ENCODE peak calls at places on chromosomes 6 and 20, in five cellular contexts. A is adrenal gland, O is A549, U is prostate gland, G is pancreas. C is an unnamed sample.
A peak's percentile ranks its signal among the peaks of the same experiment; 100 is the strongest.

GRCh38 chr20:6122111-6122872 is 538 bp downstream of the FERMT1 start:
- DNase-seq in A (no peak), O (peak; percentile 45), U (peak; percentile 68), G (no peak), C (no peak)

GRCh38 chr6:144094731-144095133 is 641 bp downstream of the SF3B5 start:
- DNase-seq in A (no peak), O (no peak), U (no peak), G (no peak), C (no peak)

GRCh38 chr20:9467995-9468394 is 46.4 kb upstream of the LAMP5 start:
- DNase-seq in A (no peak), O (peak; percentile 17), U (no peak), G (no peak), C (no peak)

GRCh38 chr6:33116417-33116816 is 40.6 kb downstream of the HLA-DPB1 start:
- DNase-seq in A (no peak), O (no peak), U (no peak), G (no peak), C (no peak)

GRCh38 chr20:17023811-17024210 is 203.0 kb upstream of the PCSK2 start:
- DNase-seq in A (no peak), O (no peak), U (no peak), G (no peak), C (peak; percentile 42)

GRCh38 chr20:3563113-3563512 is 92.3 kb downstream of the ATRN start:
- DNase-seq in A (no peak), O (no peak), U (no peak), G (no peak), C (no peak)

GRCh38 chr20:38825901-38826625 is 20.6 kb downstream of the PPP1R16B start:
- DNase-seq in A (no peak), O (peak; percentile 61), U (no peak), G (no peak), C (no peak)

GRCh38 chr20:17895641-17896246 is 72.8 kb downstream of the SNX5 start:
- DNase-seq in A (peak; percentile 70), O (no peak), U (no peak), G (no peak), C (peak; percentile 55)

GRCh38 chr6:90082847-90083246 is 188.6 kb downstream of the GJA10 start:
- DNase-seq in A (no peak), O (no peak), U (no peak), G (no peak), C (no peak)

GRCh38 chr6:35427851-35428321 is 24.3 kb upstream of the FANCE start:
- DNase-seq in A (no peak), O (no peak), U (no peak), G (no peak), C (no peak)

GRCh38 chr6:56430629-56431600 is 183.5 kb upstream of the COL21A1 start:
- DNase-seq in A (no peak), O (no peak), U (no peak), G (no peak), C (no peak)

GRCh38 chr6:5809471-5809870 is 197.3 kb downstream of the NRN1 start:
- DNase-seq in A (no peak), O (no peak), U (no peak), G (no peak), C (no peak)

GRCh38 chr20:51767867-51768758 is at the start of gene ATP9A:
- DNase-seq in A (peak; percentile 38), O (no peak), U (peak; percentile 30), G (peak; percentile 82), C (peak; percentile 32)

GRCh38 chr6:103769431-103769830 is 1090.3 kb downstream of the HACE1 start:
- DNase-seq in A (no peak), O (no peak), U (no peak), G (no peak), C (no peak)

GRCh38 chr6:164753517-164753916 is 555.9 kb downstream of the C6orf118 start:
- DNase-seq in A (no peak), O (no peak), U (no peak), G (no peak), C (no peak)

GRCh38 chr20:53621482-53622246 is 28.0 kb upstream of the ZNF217 start:
- DNase-seq in A (peak; percentile 70), O (peak; percentile 96), U (peak; percentile 40), G (peak; percentile 63), C (peak; percentile 38)

GRCh38 chr6:87029711-87030314 is 65.1 kb downstream of the CGA start:
- DNase-seq in A (peak; percentile 7), O (peak; percentile 56), U (no peak), G (no peak), C (no peak)

GRCh38 chr20:47102629-47103028 is 208.0 kb downstream of the EYA2 start:
- DNase-seq in A (no peak), O (no peak), U (no peak), G (no peak), C (no peak)

GRCh38 chr20:44314870-44315269 is 3.9 kb upstream of the FITM2 start:
- DNase-seq in A (no peak), O (no peak), U (no peak), G (no peak), C (no peak)

GRCh38 chr6:44390158-44390683 is 2.7 kb downstream of the CDC5L start:
- DNase-seq in A (no peak), O (no peak), U (no peak), G (no peak), C (no peak)

GRCh38 chr6:10256113-10256690 is 158.7 kb downstream of the TFAP2A start:
- DNase-seq in A (no peak), O (no peak), U (no peak), G (no peak), C (no peak)

GRCh38 chr6:23305325-23305943 is 736.1 kb downstream of the HDGFL1 start:
- DNase-seq in A (no peak), O (no peak), U (no peak), G (no peak), C (no peak)

GRCh38 chr6:138499303-138499991 is at the start of gene NHSL1:
- DNase-seq in A (no peak), O (no peak), U (no peak), G (no peak), C (no peak)

GRCh38 chr6:125659887-125660286 is 89.5 kb upstream of the HEY2 start:
- DNase-seq in A (no peak), O (no peak), U (no peak), G (no peak), C (no peak)

GRCh38 chr6:11632795-11633511 is 95.4 kb downstream of the TMEM170B start:
- DNase-seq in A (no peak), O (peak; percentile 48), U (no peak), G (no peak), C (no peak)

DNA sequence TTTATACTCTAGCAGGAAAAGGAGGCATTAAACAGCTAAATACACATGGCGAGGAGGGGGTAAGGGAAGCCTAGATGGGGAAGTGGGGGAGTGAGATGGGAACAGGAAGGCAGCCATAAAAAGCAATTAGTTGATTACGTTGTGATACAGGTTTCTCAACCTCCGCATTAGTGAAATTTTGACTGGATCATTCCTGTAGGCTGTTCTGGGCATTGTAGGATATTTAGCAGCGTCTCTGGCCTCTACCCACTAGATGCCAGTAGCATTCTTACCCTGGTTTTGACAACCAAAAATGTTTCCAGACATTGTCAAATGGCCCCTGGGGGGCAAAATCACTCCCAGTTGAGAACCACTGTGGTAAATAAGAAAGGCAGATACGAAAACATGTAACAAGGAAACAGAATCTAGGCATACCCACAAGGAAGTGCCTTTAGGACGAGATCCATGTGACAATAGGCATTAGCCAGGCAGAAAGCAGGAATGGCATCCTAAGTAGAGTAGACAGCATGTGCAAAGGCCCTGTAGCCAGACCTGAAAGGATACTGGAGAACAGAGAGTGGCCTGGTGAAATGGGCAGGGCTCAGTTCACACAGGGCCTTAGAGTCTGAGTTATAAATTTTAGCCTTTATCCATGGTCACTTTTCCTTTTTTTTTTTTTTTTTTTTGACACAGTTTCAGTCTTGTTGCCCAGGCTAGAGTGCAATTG is 25.8 kb upstream of the PTPN1 start:
- DNase-seq in A (no peak), O (no peak), U (no peak), G (no peak), C (no peak)
- TF ChIP-seq CTCF in A (no peak), O (no peak), U (no peak), G (no peak), C (no peak)

DNA sequence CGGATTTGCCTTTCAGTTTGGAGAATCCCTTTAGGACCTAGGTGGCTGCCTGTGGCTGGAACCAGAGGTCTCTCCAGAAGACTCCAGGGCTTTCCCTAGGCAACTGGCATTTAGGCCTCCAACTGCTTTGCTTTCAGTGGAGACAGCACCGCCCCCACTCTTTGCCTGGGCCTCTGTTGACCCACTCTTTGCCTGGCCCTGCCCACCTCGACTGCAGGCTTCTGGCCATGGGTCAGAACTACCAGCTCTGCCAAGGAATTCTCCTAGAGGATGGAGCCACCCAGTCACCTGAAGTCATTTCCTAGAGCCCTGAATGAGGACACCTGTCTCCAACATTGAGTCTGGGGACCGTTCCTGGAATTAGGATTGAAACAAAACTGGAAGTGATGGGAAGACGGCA is 439.0 kb upstream of the CDH4 start:
- DNase-seq in A (no peak), O (no peak), U (no peak), G (no peak), C (no peak)
- H3K9me3 ChIP-seq in A (no peaks in the 10 kb centered on the region), O (no peaks in the 10 kb centered on the region), U (no peaks in the 10 kb centered on the region), G (no peaks in the 10 kb centered on the region), C (peaks cover 7% of the 10 kb centered on the region)

DNA sequence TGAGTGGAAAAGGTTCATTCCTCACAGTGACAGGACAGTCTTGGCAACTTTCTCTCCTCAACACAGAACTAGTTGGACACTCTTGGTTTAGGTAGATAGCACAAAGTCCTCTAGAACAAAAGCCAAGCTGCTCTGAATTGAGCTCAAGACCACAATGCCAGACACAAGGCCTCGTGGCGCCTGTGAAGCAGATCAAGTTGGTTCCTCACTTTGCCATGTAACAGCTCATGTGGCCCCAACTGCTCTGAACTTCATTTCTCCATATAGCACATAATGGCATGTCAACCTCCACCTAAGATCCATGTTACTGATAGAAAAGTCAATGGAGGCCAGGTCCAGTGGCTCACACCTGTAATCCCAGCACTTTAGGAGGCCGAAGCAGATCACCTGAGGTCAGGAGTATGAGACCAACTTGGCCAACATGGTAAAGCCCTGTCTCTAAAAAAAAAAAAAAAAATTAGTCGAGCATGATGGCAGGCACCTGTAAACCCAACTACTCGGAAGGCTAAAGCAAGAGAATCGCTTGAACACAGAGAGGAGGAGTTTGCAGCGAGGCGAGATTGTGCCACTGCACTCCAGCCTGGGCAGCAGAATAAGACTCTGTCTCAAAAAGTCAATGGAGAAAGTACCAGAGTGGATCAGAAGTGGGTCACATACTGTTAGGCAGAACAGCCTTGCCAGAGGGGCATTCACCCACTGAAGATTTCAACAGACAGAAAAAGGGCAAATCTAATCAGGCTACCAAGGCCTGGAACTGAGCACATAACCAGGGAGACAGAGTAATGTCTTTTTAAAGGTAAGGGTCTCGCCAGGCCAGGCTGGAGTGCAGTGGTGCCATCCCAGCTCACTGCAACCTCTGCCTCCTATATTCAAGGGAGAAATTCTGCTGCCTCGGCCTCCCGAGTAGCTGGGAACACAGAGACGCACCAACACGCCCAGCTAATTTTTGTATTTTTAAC is 21.2 kb downstream of the ROMO1 start:
- DNase-seq in A (no peak), O (no peak), U (no peak), G (no peak), C (no peak)
- H3K4me3 ChIP-seq in A (no peak overlapping the region), O (no peak overlapping the region), U (no peak overlapping the region), G (no peak overlapping the region), C (no peak overlapping the region)

DNA sequence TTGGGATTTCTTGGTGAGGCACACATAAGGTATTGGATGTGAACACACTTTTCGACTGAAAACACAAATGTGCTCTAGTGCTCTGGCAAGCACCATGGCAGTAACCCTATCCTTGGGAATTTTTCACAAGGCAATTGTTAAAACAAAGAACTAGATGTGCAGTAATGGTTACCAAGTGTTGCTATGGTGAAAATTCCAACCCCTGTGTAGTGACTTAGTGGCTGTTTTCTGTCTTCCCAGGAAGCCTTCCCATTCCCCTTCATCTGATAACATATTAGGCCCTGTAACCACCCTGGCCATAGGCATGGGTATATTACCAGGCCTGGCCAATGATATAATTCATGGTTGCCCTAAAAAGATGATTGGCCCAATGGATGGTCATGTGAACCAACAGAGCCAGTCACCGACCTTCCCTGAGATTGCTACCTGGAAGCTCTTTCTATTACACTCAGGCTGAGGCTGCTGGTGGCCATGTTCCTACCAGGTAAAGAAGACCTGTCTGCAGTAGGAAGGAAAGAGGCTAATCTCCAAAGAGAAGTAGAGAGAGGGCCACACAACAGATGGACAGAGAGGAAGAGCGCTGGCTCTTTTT is 4.1 kb downstream of the C20orf202 start:
- DNase-seq in A (no peak), O (no peak), U (no peak), G (no peak), C (no peak)
- TF ChIP-seq CTCF in A (no peak), O (no peak), U (no peak), G (no peak), C (no peak)

C was measured in lung.